ENCODE peak calls at places on chromosomes 16 and 17, in nine cellular contexts. N is left lung, A is mucosa of descending colon, S is astrocyte of the spinal cord, G is psoas muscle, T is foreskin fibroblast, F is colonic mucosa, J is fibroblast of pulmonary artery, O is astrocyte. U is an unnamed sample.

GRCh38 chr16:67187175-67187900 is 2.6 kb downstream of the EXOC3L1 start:
- DNase-seq in A (no peak), N (no peak), S (no peak), J (no peak), G (no peak), T (no peak), F (no peak), O (no peak), U (no peak)

GRCh38 chr17:6473128-6473767 is 29.0 kb downstream of the PIMREG start:
- DNase-seq in A (peak), T (peak), G (peak), O (peak), N (peak), J (peak), F (peak), S (peak), U (peak)

GRCh38 chr16:54203384-54203783 is 83.2 kb downstream of the IRX3 start:
- DNase-seq in N (no peak), F (no peak), S (no peak), G (no peak), T (no peak), A (no peak), O (no peak), J (no peak), U (no peak)

GRCh38 chr16:22797551-22797950 is 16.4 kb upstream of the HS3ST2 start:
- DNase-seq in T (no peak), G (no peak), O (no peak), A (no peak), S (no peak), F (no peak), N (no peak), J (no peak), U (no peak)

GRCh38 chr16:11972128-11972527 is 4.4 kb upstream of the SNX29 start:
- DNase-seq in S (no peak), A (no peak), F (peak), G (no peak), N (no peak), O (no peak), T (peak), J (peak), U (no peak)

GRCh38 chr17:2500446-2500845 is 11.2 kb downstream of the METTL16 start:
- DNase-seq in O (peak), S (no peak), N (no peak), A (no peak), T (no peak), F (no peak), G (no peak), J (no peak), U (no peak)

GRCh38 chr16:16983545-16983944 is 487.2 kb downstream of the XYLT1 start:
- DNase-seq in F (no peak), S (no peak), N (no peak), G (no peak), J (no peak), T (no peak), O (no peak), A (no peak), U (no peak)

GRCh38 chr16:64421515-64421914 is 700.3 kb downstream of the CDH11 start:
- DNase-seq in N (no peak), O (no peak), A (no peak), J (no peak), F (no peak), T (no peak), G (no peak), S (no peak), U (no peak)

GRCh38 chr17:20944014-20944905 is 98.6 kb downstream of the USP22 start:
- DNase-seq in F (peak), O (no peak), N (peak), S (no peak), A (peak), G (no peak), J (no peak), T (no peak), U (no peak)

GRCh38 chr16:75196826-75197225 is 10.1 kb downstream of the CTRB2 start:
- DNase-seq in G (no peak), A (no peak), T (no peak), O (no peak), J (no peak), S (no peak), F (no peak), N (no peak), U (no peak)

GRCh38 chr16:75195811-75196790 is 10.9 kb downstream of the CTRB2 start:
- DNase-seq in O (no peak), N (no peak), F (no peak), J (no peak), A (no peak), T (no peak), G (no peak), S (no peak), U (no peak)

GRCh38 chr16:75198135-75198600 is 8.8 kb downstream of the CTRB2 start:
- DNase-seq in N (peak), O (no peak), A (no peak), F (no peak), J (peak), G (no peak), S (no peak), T (peak), U (peak)

GRCh38 chr16:75193730-75194444 is 13.1 kb downstream of the CTRB2 start:
- DNase-seq in G (no peak), J (no peak), O (no peak), N (no peak), T (no peak), S (no peak), A (no peak), F (no peak), U (no peak)

GRCh38 chr16:75197522-75198134 is 9.3 kb downstream of the CTRB2 start:
- DNase-seq in S (no peak), G (no peak), N (peak), A (no peak), O (no peak), F (no peak), T (no peak), J (peak), U (peak)
- TF ChIP-seq CTCF in S (no peak), G (no peak), N (no peak), A (no peak), O (no peak), F (no peak), T (no peak), J (no peak), U (no peak)

GRCh38 chr16:2840914-2841313 is 10.8 kb downstream of the ZG16B start:
- DNase-seq in J (no peak), S (no peak), F (no peak), G (no peak), N (no peak), T (no peak), O (no peak), A (no peak), U (no peak)

GRCh38 chr16:2841606-2842339 is 11.7 kb downstream of the ZG16B start:
- DNase-seq in G (no peak), F (no peak), O (no peak), T (no peak), A (peak), S (no peak), N (no peak), J (no peak), U (no peak)

GRCh38 chr16:2836646-2837508 is 6.8 kb downstream of the ZG16B start:
- DNase-seq in A (no peak), N (no peak), G (no peak), F (no peak), T (no peak), S (peak), O (peak), J (no peak), U (no peak)

GRCh38 chr16:2839650-2840450 is 9.7 kb downstream of the ZG16B start:
- DNase-seq in A (no peak), O (no peak), S (no peak), G (no peak), F (no peak), T (no peak), J (no peak), N (no peak), U (no peak)

GRCh38 chr16:2838928-2839327 is 8.8 kb downstream of the ZG16B start:
- DNase-seq in A (peak), T (peak), S (peak), F (peak), O (peak), J (peak), N (peak), G (peak), U (peak)
- H3K4me3 ChIP-seq in A (no peak), T (no peak), S (no peak), F (no peak), O (no peak), J (no peak), N (no peak), G (no peak), U (no peak)

DNA sequence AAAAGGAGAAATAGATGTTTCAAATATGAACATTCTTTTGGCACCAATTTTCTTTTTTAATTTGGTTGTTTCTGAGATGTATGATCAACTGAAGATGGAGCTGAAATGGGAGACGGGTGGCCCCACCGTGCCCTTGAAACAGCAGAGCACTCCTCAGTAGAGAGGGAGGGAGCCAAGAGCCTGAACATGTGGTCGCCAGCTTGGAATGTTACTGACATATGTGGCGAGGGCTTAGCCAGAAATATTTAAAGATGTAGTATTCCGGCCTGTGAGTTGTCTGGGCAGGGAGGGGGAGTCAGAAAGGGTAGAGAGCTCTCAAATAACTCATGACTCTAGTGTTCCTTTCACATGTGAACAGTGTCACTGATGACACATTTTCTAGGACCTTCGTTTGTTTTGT is 13.3 kb upstream of the MRC2 start:
- DNase-seq in O (peak), S (peak), G (no peak), A (no peak), F (no peak), T (peak), N (no peak), J (peak), U (peak)
- TF ChIP-seq CTCF in O (no peak), S (no peak), G (no peak), A (no peak), F (no peak), T (no peak), N (no peak), J (no peak), U (no peak)

GRCh38 chr16:21064203-21064602 is 86.4 kb downstream of the DNAH3 start:
- DNase-seq in N (no peak), F (no peak), A (no peak), G (no peak), T (no peak), J (no peak), O (no peak), S (no peak), U (no peak)
- H3K4me3 ChIP-seq in N (no peak), F (no peak), A (no peak), G (no peak), T (no peak), J (no peak), O (no peak), S (no peak), U (no peak)

U was measured in cardiac fibroblast.